ENCODE peak calls at places on chromosomes 3 and 15, in six cellular contexts. Q is NCI-H2029 treated with DMSO at 0.1 percent for 48 hours; J is effector memory CD4-positive, alpha-beta T cell; O is ovary; P is skeletal muscle cell; T is breast epithelium. Z is an unnamed sample.

GRCh38 chr3:354433-354832 is 157.9 kb downstream of the CHL1 start:
- DNase-seq in Q (peak; percentile 46), O (peak; percentile 39), T (no peak), P (no peak), J (no peak), Z (peak; percentile 1)

GRCh38 chr3:143331336-143331735 is 211.8 kb downstream of the CHST2 start:
- DNase-seq in O (no peak), J (no peak), T (no peak), Q (no peak), P (no peak), Z (no peak)

GRCh38 chr3:69219101-69219708 is 96.8 kb upstream of the LMOD3 start:
- DNase-seq in P (no peak), T (no peak), Q (no peak), O (no peak), J (no peak), Z (no peak)

GRCh38 chr3:126136428-126137220 is 43.8 kb downstream of the ALDH1L1 start:
- DNase-seq in O (peak; percentile 12), T (no peak), Q (no peak), P (no peak), J (no peak), Z (no peak)

GRCh38 chr15:56808160-56808559 is 74.9 kb upstream of the ZNF280D start:
- DNase-seq in T (no peak), O (no peak), J (no peak), Q (no peak), P (no peak), Z (no peak)

GRCh38 chr15:69807752-69808151 is 290.0 kb downstream of the TLE3 start:
- DNase-seq in P (no peak), Q (no peak), O (no peak), T (peak; percentile 25), J (no peak), Z (no peak)

GRCh38 chr3:146159037-146159436 is 1.9 kb downstream of the PLOD2 start:
- DNase-seq in P (no peak), O (no peak), T (no peak), J (no peak), Q (no peak), Z (no peak)

GRCh38 chr3:166713787-166714186 is 666.3 kb downstream of the ZBBX start:
- DNase-seq in O (no peak), P (no peak), J (no peak), Q (no peak), T (no peak), Z (no peak)

GRCh38 chr3:122583770-122584169 is 6.3 kb downstream of the PARP15 start:
- DNase-seq in T (no peak), Q (no peak), O (no peak), J (no peak), P (no peak), Z (no peak)

GRCh38 chr3:65560901-65561300 is 477.8 kb downstream of the MAGI1 start:
- DNase-seq in Q (no peak), O (no peak), P (no peak), J (no peak), T (no peak), Z (no peak)

GRCh38 chr3:158105710-158106438 is at the start of gene SHOX2:
- DNase-seq in O (no peak), T (no peak), Q (no peak), P (no peak), J (no peak), Z (peak; percentile 36)

GRCh38 chr3:4848176-4848575 is 131.1 kb upstream of the BHLHE40 start:
- DNase-seq in O (no peak), J (no peak), P (no peak), T (no peak), Q (no peak), Z (no peak)

GRCh38 chr15:89041507-89041906 is 46.7 kb upstream of the ABHD2 start:
- DNase-seq in T (no peak), Q (no peak), O (no peak), J (no peak), P (no peak), Z (no peak)

GRCh38 chr3:142269777-142270176 is 44.4 kb upstream of the GK5 start:
- DNase-seq in Q (no peak), P (no peak), O (no peak), T (no peak), J (no peak), Z (peak; percentile 77)

GRCh38 chr3:160685144-160685766 is 8.3 kb downstream of the ARL14 start:
- DNase-seq in T (no peak), O (no peak), P (no peak), Q (no peak), J (no peak), Z (no peak)

GRCh38 chr3:137165117-137165806 is 207.5 kb downstream of the IL20RB start:
- DNase-seq in J (no peak), Q (no peak), P (peak; percentile 3), O (no peak), T (no peak), Z (no peak)

GRCh38 chr15:77048135-77048866 is 22.6 kb downstream of the TSPAN3 start:
- DNase-seq in J (no peak), T (no peak), Q (no peak), O (no peak), P (no peak), Z (no peak)

GRCh38 chr3:160376681-160377080 is 22.3 kb downstream of the IFT80 start:
- DNase-seq in T (no peak), Q (no peak), O (no peak), P (peak; percentile 45), J (no peak), Z (no peak)

GRCh38 chr15:74203914-74204431 is 1.4 kb upstream of the STRA6 start:
- DNase-seq in T (peak; percentile 24), J (no peak), O (peak; percentile 83), P (peak; percentile 63), Q (no peak), Z (no peak)

GRCh38 chr3:108153451-108153981 is 62.7 kb upstream of the CD47 start:
- DNase-seq in T (no peak), P (no peak), J (peak; percentile 1), O (no peak), Q (no peak), Z (peak; percentile 49)

GRCh38 chr3:187741403-187742350 is 3.6 kb downstream of the BCL6 start:
- DNase-seq in T (peak; percentile 68), Q (peak; percentile 24), O (peak; percentile 82), P (no peak), J (peak; percentile 46), Z (peak; percentile 69)

GRCh38 chr3:44232407-44232806 is 9.3 kb upstream of the TOPAZ1 start:
- DNase-seq in Q (no peak), P (no peak), J (no peak), T (no peak), O (no peak), Z (no peak)

GRCh38 chr15:98649996-98650870 is 1.9 kb downstream of the IGF1R start:
- DNase-seq in Q (no peak), P (no peak), T (no peak), J (no peak), O (peak; percentile 45), Z (peak; percentile 95)